ENCODE peak calls at places on chromosomes 3 and 15, in four cellular contexts. K is IMR-90, G is H1, E is mesendoderm. Q is an unnamed sample.

GRCh38 chr3:156643729-156644389 is 30.5 kb upstream of the TIPARP start:
- DNase-seq in E (no peak), G (no peak), K (peak), Q (no peak)

GRCh38 chr3:169657351-169658124 is 6.0 kb downstream of the MECOM start:
- DNase-seq in E (no peak), G (no peak), K (no peak), Q (no peak)

GRCh38 chr3:188220097-188220788 is 66.3 kb downstream of the LPP start:
- DNase-seq in G (no peak), E (no peak), K (peak), Q (no peak)

GRCh38 chr3:182527745-182528144 is 265.6 kb upstream of the ATP11B start:
- DNase-seq in G (no peak), K (no peak), E (no peak), Q (no peak)

GRCh38 chr3:67976683-67977082 is 322.3 kb upstream of the SUCLG2 start:
- DNase-seq in G (no peak), K (no peak), E (no peak), Q (no peak)

GRCh38 chr3:172038823-172039222 is 555 bp upstream of the FNDC3B start:
- DNase-seq in K (peak), E (peak), G (no peak), Q (peak)

GRCh38 chr15:85707519-85708338 is 87.0 kb downstream of the KLHL25 start:
- DNase-seq in E (peak), G (no peak), K (peak), Q (no peak)

GRCh38 chr15:40891810-40892448 is 2.3 kb upstream of the VPS18 start:
- DNase-seq in E (peak), G (no peak), K (peak), Q (peak)

GRCh38 chr3:64176461-64176996 is 48.7 kb downstream of the PRICKLE2 start:
- DNase-seq in G (no peak), E (no peak), K (peak), Q (no peak)

GRCh38 chr3:88148651-88149050 is 1.1 kb upstream of the C3orf38 start:
- DNase-seq in K (no peak), G (no peak), E (no peak), Q (no peak)

GRCh38 chr3:103499132-103499885 is 1064.5 kb downstream of the ZPLD1 start:
- DNase-seq in K (peak), E (no peak), G (no peak), Q (no peak)

GRCh38 chr3:27312044-27312668 is 57.0 kb downstream of the NEK10 start:
- DNase-seq in K (peak), G (no peak), E (peak), Q (no peak)

GRCh38 chr3:55721716-55722484 is 234.8 kb upstream of the WNT5A start:
- DNase-seq in E (peak), G (peak), K (peak), Q (no peak)

GRCh38 chr3:49296781-49297420 is 19.9 kb upstream of the C3orf62 start:
- DNase-seq in E (no peak), K (no peak), G (no peak), Q (no peak)

GRCh38 chr3:129005526-129006303 is 4.6 kb downstream of the EFCC1 start:
- DNase-seq in E (no peak), K (peak), G (no peak), Q (no peak)
- H3K56ac ChIP-seq in E (no peak), K (no peak), G (no peak), Q (no peak)

GRCh38 chr15:66931768-66932633 is 133.4 kb upstream of the SMAD3 start:
- DNase-seq in K (peak), E (peak), G (no peak), Q (no peak)
- H2BK15ac ChIP-seq in K (no peak), E (no peak), G (peak), Q (no peak)

GRCh38 chr3:46907271-46907670 is 29.8 kb downstream of the PTH1R start:
- DNase-seq in E (no peak), G (no peak), K (no peak), Q (no peak)

GRCh38 chr3:46905191-46905560 is 27.7 kb downstream of the PTH1R start:
- DNase-seq in K (no peak), G (no peak), E (no peak), Q (no peak)

GRCh38 chr3:46907960-46908293 is 30.4 kb downstream of the PTH1R start:
- DNase-seq in E (no peak), K (no peak), G (no peak), Q (no peak)

GRCh38 chr3:46905661-46906451 is 28.3 kb downstream of the PTH1R start:
- DNase-seq in G (no peak), K (no peak), E (no peak), Q (no peak)

GRCh38 chr3:46906471-46907058 is 29.0 kb downstream of the PTH1R start:
- DNase-seq in E (no peak), G (no peak), K (no peak), Q (no peak)
- H3K56ac ChIP-seq in E (no peak), G (no peak), K (no peak), Q (no peak)

GRCh38 chr3:128152419-128153155 is 694 bp upstream of the EEFSEC start:
- DNase-seq in E (no peak), G (no peak), K (peak), Q (no peak)

GRCh38 chr3:128155614-128156360 is 2.5 kb downstream of the EEFSEC start:
- DNase-seq in K (no peak), G (no peak), E (no peak), Q (no peak)

GRCh38 chr3:128149632-128150031 is 3.6 kb upstream of the EEFSEC start:
- DNase-seq in K (no peak), G (no peak), E (no peak), Q (no peak)

GRCh38 chr3:128151758-128152274 is 1.5 kb upstream of the EEFSEC start:
- DNase-seq in K (no peak), G (no peak), E (no peak), Q (no peak)

GRCh38 chr3:128153156-128154011 is at the start of gene EEFSEC:
- DNase-seq in E (peak), G (peak), K (peak), Q (peak)
- H2BK15ac ChIP-seq in E (no peak), G (peak), K (peak), Q (no peak)

Q was measured in H9.